ENCODE peak calls at places on chromosomes 1 and 21, in six cellular contexts. I, O, S, F, M and K are unnamed samples.

GRCh38 chr21:33815153-33815707 is 100.4 kb downstream of the ATP5PO start:
- DNase-seq in I (no peak), O (no peak), S (no peak), F (no peak), M (no peak), K (no peak)

GRCh38 chr1:119285482-119285881 is 83.1 kb upstream of the HAO2 start:
- DNase-seq in I (no peak), O (no peak), S (peak), F (no peak), M (no peak), K (peak)

GRCh38 chr1:228060458-228061190 is 21.9 kb upstream of the ARF1 start:
- DNase-seq in I (no peak), O (no peak), S (peak), F (peak), M (peak), K (no peak)

GRCh38 chr1:225880210-225880584 is 2.0 kb downstream of the TMEM63A start:
- DNase-seq in I (no peak), O (no peak), S (no peak), F (no peak), M (no peak), K (no peak)

GRCh38 chr1:66681686-66682085 is 70.6 kb upstream of the DYNLT5 start:
- DNase-seq in I (no peak), O (no peak), S (no peak), F (no peak), M (no peak), K (no peak)

GRCh38 chr1:44038876-44039657 is 7.8 kb upstream of the SLC6A9 start:
- DNase-seq in I (no peak), O (no peak), S (no peak), F (no peak), M (no peak), K (peak)

GRCh38 chr21:29875873-29876272 is 63.9 kb downstream of the GRIK1 start:
- DNase-seq in I (no peak), O (no peak), S (no peak), F (no peak), M (no peak), K (no peak)

GRCh38 chr1:53362851-53363642 is 35.2 kb upstream of the LRP8 start:
- DNase-seq in I (no peak), O (no peak), S (no peak), F (peak), M (no peak), K (no peak)

GRCh38 chr1:153921803-153922075 is 1.0 kb downstream of the GATAD2B start:
- DNase-seq in I (no peak), O (peak), S (no peak), F (no peak), M (no peak), K (no peak)

GRCh38 chr1:118948796-118949195 is 39.3 kb downstream of the TBX15 start:
- DNase-seq in I (no peak), O (no peak), S (no peak), F (no peak), M (no peak), K (no peak)

DNA sequence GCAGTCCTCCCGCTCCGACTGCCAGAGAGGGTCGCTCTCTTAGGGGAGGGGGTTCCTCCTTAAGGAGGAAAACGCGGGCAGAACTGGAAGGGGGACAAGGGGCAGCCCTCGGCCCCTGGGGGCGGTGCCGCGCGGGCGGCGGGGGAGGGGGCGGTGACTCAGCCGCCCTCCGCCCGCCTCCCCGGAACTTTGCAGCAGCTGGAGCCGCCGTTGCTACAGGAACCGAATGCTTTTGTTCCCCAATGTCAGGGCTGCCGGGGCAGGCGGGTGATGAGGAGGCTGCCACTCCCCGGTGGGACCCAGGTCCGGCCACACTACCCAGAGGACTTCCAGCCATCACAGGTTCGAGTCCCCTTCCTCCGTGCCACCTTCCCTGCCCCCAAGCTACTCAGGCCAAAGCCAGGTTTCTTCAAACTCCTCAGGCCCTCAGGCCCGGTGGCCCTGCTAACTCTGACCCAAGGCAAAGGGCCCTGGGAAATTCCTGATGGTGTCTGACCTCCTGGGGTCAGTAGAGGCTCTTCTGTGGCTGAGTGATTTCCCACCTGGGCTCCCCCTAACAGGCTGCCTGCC is 3.2 kb downstream of the ADGRB2 start:
- DNase-seq in I (peak), O (peak), S (peak), F (peak), M (peak), K (peak)
- TF ChIP-seq CTCF in I (no peak), O (no peak), S (no peak), F (peak), M (no peak), K (no peak)

GRCh38 chr1:214541206-214541605 is 10.2 kb downstream of the PTPN14 start:
- DNase-seq in I (no peak), O (no peak), S (no peak), F (no peak), M (no peak), K (no peak)

GRCh38 chr1:214538497-214538896 is 12.9 kb downstream of the PTPN14 start:
- DNase-seq in I (no peak), O (no peak), S (no peak), F (no peak), M (no peak), K (no peak)

GRCh38 chr1:214540324-214540723 is 11.1 kb downstream of the PTPN14 start:
- DNase-seq in I (no peak), O (peak), S (no peak), F (no peak), M (no peak), K (no peak)

GRCh38 chr1:214537872-214538473 is 13.4 kb downstream of the PTPN14 start:
- DNase-seq in I (no peak), O (no peak), S (no peak), F (no peak), M (no peak), K (no peak)

DNA sequence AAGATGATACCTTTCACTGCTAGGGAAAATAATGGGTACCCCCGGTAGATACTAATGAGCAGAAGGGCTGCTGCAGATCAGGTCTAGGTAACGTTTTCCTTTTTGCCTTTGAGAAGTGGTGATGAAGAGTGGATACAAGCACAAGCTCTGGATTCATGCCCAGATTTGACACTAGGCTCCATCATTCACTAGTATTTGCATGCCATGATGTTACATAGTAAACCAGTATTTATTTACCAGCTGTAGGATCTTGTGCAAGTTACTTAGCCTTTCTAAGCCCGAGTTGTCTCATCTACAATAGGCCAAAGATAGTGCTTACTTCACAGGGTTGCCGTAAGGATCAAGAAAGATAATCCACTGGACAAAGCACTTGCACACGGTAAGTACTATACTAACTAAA is 14.2 kb downstream of the PTPN14 start:
- DNase-seq in I (no peak), O (no peak), S (no peak), F (no peak), M (no peak), K (peak)
- H3K4me3 ChIP-seq in I (no peak), O (no peak), S (no peak), F (no peak), M (no peak), K (no peak)

DNA sequence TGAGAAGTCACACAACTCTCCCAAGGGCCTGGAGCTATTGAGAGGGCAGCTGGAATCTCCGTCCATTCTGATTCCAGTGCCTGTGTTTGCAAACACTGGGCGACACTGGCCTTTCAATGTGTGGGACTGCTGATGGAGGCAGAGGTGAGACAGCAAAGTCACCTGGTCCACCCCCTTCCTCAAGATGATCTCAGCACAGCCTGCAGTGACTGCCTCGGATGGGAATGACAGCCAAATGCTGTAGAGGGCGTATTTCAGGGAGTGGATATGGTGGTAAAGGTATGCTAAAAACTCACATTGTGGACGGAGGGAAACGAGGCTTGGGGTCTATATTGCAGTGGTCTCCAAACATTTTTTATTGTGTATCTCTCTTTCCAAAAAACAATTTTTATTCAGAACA is 15.5 kb upstream of the PGBD5 start:
- DNase-seq in I (no peak), O (no peak), S (peak), F (peak), M (no peak), K (no peak)
- TF ChIP-seq CTCF in I (no peak), O (no peak), S (peak), F (peak), M (no peak), K (no peak)

GRCh38 chr1:222418654-222419053 is 129.2 kb downstream of the HHIPL2 start:
- DNase-seq in I (no peak), O (no peak), S (no peak), F (no peak), M (no peak), K (no peak)

GRCh38 chr1:222417264-222417663 is 130.6 kb downstream of the HHIPL2 start:
- DNase-seq in I (no peak), O (no peak), S (no peak), F (no peak), M (no peak), K (no peak)

GRCh38 chr1:222424826-222425225 is 123.1 kb downstream of the HHIPL2 start:
- DNase-seq in I (no peak), O (no peak), S (no peak), F (no peak), M (no peak), K (no peak)

GRCh38 chr1:222416001-222416791 is 131.7 kb downstream of the HHIPL2 start:
- DNase-seq in I (no peak), O (no peak), S (no peak), F (no peak), M (no peak), K (no peak)

GRCh38 chr1:222420621-222421020 is 127.3 kb downstream of the HHIPL2 start:
- DNase-seq in I (no peak), O (no peak), S (no peak), F (no peak), M (no peak), K (no peak)
- H3K4me3 ChIP-seq in I (no peak), O (no peak), S (no peak), F (no peak), M (no peak), K (no peak)

GRCh38 chr1:64984106-64984505 is 17.8 kb upstream of the JAK1 start:
- DNase-seq in I (no peak), O (no peak), S (no peak), F (no peak), M (no peak), K (no peak)
- TF ChIP-seq CTCF in I (no peak), O (no peak), S (no peak), F (peak), M (no peak), K (no peak)

GRCh38 chr1:222404710-222405109 is 143.2 kb downstream of the HHIPL2 start:
- DNase-seq in I (no peak), O (no peak), S (no peak), F (no peak), M (no peak), K (no peak)
- H3K4me3 ChIP-seq in I (no peak), O (no peak), S (no peak), F (no peak), M (no peak), K (no peak)

DNA sequence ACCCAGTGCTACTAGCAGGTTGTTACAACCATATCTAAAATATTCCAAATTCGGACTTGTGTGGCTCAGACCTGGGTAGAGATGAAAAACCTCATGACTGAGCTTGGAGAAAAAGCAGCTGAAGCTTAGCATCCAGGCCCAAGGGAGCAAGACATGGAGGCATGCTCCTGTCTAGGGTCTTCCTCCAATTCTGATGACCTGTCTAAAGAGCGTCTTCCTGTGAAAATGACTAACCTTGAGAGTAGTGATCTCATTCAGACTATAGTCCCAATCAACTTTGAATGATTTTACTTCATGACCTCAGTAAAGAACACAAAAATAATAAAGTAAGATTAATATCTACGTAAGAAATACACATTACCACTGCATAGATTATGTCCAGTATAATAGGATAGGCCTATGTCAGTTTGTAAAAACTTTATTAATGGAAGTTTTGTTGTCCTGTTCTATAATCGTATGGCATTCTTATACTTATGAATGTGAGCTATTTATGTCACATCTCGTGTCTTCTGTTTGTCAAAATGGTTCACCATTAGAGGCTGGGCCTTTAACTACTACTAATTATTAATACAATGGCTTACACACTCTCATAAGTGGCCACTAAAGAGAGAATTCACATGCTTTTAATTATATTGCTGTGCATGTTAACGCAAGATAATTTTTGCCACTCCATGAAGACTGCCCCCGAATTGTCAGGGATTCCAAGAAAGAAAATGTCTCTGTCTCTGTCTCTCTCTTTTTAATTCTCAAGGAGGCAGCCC is 201.3 kb downstream of the NCAM2 start:
- DNase-seq in I (no peak), O (no peak), S (no peak), F (no peak), M (no peak), K (no peak)
- TF ChIP-seq CTCF in I (no peak), O (no peak), S (no peak), F (no peak), M (no peak), K (no peak)

GRCh38 chr1:77399250-77400086 is 117.6 kb downstream of the AK5 start:
- DNase-seq in I (no peak), O (no peak), S (peak), F (no peak), M (no peak), K (peak)
- H3K4me3 ChIP-seq in I (no peak), O (no peak), S (peak), F (no peak), M (no peak), K (no peak)

DNA sequence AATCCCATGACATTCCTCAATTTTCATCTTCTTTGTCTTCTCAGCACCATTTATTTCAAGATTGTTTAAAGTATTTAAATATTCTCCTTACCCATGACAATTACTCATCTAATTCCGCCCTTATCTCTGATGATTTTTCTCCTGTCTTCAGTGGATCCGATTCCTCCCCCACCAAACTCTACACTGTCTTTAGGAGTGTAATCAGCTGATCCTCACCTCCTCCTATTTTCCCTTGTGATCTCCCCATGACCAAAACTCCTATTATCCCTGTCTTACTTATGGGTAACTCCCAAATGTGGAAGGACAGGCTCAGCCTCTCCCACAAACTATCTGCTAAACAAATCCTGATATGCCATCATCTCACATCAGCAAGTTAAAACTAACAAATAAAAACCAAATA is 335.3 kb upstream of the RUNX1 start:
- DNase-seq in I (no peak), O (no peak), S (no peak), F (no peak), M (no peak), K (no peak)
- TF ChIP-seq CTCF in I (no peak), O (no peak), S (no peak), F (no peak), M (no peak), K (no peak)

DNA sequence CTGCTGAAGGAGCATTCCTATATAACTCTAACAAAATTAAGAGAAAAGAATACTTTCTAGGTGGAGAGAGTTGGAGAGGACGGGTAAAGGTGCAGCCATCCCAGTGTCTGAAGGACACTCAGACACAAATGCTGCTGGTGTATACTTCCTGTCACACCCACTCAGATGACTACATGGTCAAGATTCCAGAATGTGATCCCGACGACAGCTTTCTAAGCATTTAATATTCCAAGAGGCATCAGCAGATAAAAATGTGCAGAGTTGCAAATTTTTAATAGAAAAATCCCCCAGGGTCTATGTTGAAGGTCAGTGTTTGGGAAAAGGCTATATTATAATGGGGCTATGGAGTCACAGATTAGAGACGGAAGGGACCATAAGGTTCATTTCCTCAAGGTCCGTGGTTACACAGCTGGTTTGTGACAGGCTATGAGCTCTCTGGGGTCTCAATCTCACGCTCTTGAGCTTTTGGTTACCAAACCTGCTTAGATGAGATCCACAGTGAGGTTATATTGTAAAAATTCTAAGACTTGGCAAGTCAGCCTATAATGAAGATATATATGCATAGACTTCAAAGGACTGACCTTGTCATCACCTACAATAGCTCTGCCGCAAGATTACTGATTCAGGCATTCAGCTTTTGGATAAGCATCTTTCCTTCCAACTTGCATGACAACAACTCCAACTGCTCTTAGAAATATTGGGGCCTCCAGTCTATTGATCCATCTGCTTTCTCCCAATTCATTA is 35.1 kb downstream of the ZNF281 start:
- DNase-seq in I (no peak), O (no peak), S (no peak), F (peak), M (no peak), K (peak)
- H3K4me3 ChIP-seq in I (no peak), O (no peak), S (no peak), F (peak), M (no peak), K (no peak)